ENCODE peak calls at places on chromosomes 5 and 9, in four cellular contexts. N is CD8-positive, alpha-beta memory T cell; R is ovary; F is fibroblast of lung. Z is an unnamed sample. For H3K4me1, the result is how much of the 10 kb centered on the place peaks cover.

GRCh38 chr5:150112211-150113046 is 26.1 kb upstream of the CSF1R start:
- DNase-seq in F (peak), N (no peak), R (peak), Z (peak)

GRCh38 chr5:75016896-75017295 is 35.5 kb downstream of the GCNT4 start:
- DNase-seq in R (no peak), N (no peak), F (no peak), Z (no peak)

GRCh38 chr5:135313405-135313804 is 85.6 kb downstream of the MACROH2A1 start:
- DNase-seq in R (no peak), F (no peak), N (no peak), Z (no peak)

GRCh38 chr5:147384346-147385193 is 125.3 kb downstream of the DPYSL3 start:
- DNase-seq in N (no peak), R (no peak), F (no peak), Z (no peak)

GRCh38 chr5:170631471-170632195 is 127.8 kb downstream of the KCNIP1 start:
- DNase-seq in N (no peak), F (no peak), R (no peak), Z (no peak)

GRCh38 chr5:142922223-142922952 is 152.2 kb downstream of the ARHGAP26 start:
- DNase-seq in R (no peak), N (no peak), F (peak), Z (no peak)

GRCh38 chr5:176388003-176388340 is 426 bp downstream of the NOP16 start:
- DNase-seq in R (no peak), F (no peak), N (no peak), Z (peak)

GRCh38 chr9:115327441-115328122 is 209.6 kb upstream of the TNC start:
- DNase-seq in N (no peak), F (no peak), R (no peak), Z (no peak)

DNA sequence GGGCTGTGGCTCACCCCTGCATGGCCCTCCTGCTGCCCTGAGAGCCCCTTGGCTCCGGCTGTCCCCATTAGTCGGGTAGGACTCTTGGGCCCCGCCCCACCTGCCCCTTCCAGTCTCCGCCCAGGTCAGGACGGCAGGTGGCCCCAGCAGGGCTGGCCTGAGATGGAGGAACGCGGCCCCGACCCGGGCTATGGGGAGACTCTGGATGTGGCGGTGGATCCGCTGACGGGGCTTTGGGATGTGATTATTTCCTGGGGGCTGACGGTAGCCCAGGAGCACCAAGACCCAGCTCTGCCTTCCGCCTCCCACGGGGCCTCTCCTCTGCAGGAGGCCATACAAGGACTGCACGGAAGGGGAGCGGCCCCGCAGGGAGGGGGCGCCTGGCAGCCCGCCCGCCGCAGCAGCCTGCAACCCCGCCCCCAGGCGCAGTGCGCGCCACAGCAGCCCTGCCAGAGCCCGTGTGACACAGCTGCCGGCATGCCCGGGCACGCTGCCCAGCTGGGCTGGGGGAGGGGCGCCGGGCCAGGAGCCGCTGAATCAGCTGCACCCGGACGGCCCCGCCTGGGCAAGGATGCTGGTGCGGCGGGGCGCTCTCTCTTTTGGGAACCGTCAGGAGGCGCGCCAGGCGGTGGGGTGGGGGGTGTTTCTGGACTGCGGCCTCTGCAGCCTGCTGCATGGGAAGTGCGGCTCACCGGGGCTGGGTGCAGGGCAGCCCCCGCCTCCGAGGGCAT is 9.2 kb downstream of the TMEM250 start:
- DNase-seq in R (peak), F (peak), N (peak), Z (peak)
- H3K4me1 ChIP-seq in R (under half), F (under half), N (half or more), Z (under half)

DNA sequence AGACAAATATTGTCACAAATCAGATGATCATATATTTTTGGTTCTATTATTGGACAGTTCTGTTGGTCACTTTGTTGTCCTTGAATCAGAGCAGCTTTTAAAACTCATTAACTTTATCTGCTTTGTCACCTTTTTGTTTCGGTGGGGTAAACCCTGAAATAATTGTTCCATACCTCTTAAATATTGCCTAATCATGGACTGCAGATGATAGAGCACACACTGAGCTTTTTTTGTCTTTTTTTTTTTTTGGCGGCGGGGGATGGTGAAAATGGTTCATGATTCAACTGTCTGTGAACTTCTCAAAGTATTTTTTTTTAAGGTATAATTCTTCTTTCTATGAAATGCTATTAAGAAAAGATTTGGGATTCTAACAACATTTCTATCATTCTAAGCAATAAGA is 1.8 kb downstream of the NUDT12 start:
- DNase-seq in N (no peak), R (no peak), F (no peak), Z (no peak)
- H3K4me1 ChIP-seq in N (under half), R (under half), F (under half), Z (under half)

GRCh38 chr9:95082401-95083084 is 235.0 kb downstream of the FANCC start:
- DNase-seq in N (no peak), F (no peak), R (no peak), Z (no peak)
- H3K4me1 ChIP-seq in N (under half), F (under half), R (under half), Z (under half)

GRCh38 chr5:113058269-113058668 is 81.7 kb downstream of the DCP2 start:
- DNase-seq in F (no peak), R (no peak), N (no peak), Z (no peak)

GRCh38 chr5:113059232-113059805 is 82.7 kb downstream of the DCP2 start:
- DNase-seq in R (no peak), F (peak), N (no peak), Z (no peak)

GRCh38 chr5:113056988-113057387 is 80.4 kb downstream of the DCP2 start:
- DNase-seq in F (no peak), R (no peak), N (no peak), Z (no peak)

GRCh38 chr5:113058706-113059226 is 82.2 kb downstream of the DCP2 start:
- DNase-seq in F (no peak), R (no peak), N (no peak), Z (no peak)

DNA sequence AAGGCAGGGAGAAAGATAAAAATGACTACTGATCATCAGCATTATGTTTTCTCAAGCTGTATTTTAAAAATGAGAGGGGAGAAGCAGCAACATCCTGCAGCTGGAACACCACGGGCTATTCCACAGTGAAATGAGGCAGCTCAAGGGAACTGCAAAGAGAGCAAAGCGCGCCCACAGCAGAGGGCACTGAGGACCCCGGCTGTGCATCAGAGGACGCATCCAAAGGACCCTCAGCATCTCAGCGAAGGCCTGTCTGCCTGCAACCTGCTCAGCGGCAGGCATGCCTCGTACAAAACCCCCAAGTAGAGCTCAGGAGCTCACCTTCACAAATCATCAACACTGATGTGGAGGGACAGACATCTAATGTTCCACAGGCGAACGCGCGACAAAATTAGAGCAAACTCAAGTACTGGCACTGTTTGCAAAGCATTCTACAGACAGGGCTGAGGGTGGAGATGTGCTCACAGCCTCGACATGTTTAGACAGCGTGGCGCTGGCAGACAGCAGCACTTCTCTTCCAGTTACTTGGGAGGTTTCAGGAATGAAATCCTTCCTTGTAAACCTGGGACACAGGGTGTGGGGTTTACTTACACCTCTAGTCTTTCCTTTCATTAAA is 80.9 kb downstream of the DCP2 start:
- DNase-seq in F (no peak), R (peak), N (no peak), Z (no peak)
- H3K4me1 ChIP-seq in F (under half), R (under half), N (under half), Z (under half)

GRCh38 chr5:35860686-35861085 is 4.0 kb downstream of the IL7R start:
- DNase-seq in F (no peak), N (no peak), R (no peak), Z (no peak)

GRCh38 chr5:35861718-35862117 is 5.0 kb downstream of the IL7R start:
- DNase-seq in N (no peak), F (no peak), R (no peak), Z (no peak)

GRCh38 chr5:35857606-35858205 is 1.0 kb downstream of the IL7R start:
- DNase-seq in F (peak), R (no peak), N (no peak), Z (no peak)

GRCh38 chr5:35857004-35857345 is 284 bp downstream of the IL7R start:
- DNase-seq in F (no peak), R (no peak), N (no peak), Z (no peak)

DNA sequence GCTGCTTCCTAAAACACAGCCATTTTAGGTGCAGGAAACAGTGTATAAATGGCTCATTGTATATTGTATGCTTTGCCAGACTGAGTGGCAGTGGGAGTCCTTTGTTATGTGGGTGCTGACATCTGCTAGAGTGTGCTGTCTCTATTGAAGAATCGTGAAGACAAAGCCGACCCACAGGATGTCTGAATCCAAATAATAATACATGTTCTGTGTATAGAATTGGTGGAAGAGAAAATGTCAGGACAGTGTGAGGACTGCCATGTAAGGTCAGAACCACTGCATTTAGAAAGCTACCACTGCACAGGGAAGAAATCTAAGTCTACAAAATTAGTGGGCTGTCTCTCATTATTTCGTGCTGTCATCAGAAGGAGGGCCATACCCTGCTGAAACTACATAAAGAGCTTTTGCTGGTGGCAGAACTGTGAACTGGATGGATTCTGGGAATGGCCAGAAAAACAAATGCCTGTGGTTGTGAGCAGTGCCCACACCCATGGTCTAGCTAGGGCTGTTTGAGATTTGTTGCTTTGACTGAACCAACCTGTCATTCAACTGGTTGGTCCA is 2.5 kb downstream of the IL7R start:
- DNase-seq in F (peak), N (no peak), R (no peak), Z (no peak)
- H3K4me1 ChIP-seq in F (under half), N (under half), R (under half), Z (under half)

Z was measured in thyroid gland.